ENCODE peak calls at places on chromosomes 16 and 17, in six cellular contexts. Y is CD4-positive, alpha-beta memory T cell; J is AG04450; X is fibroblast of pulmonary artery; B is A673; M is colonic mucosa. Q is an unnamed sample.

GRCh38 chr16:88473666-88474534 is 20.8 kb downstream of the ZFPM1 start:
- DNase-seq in M (no peak), B (no peak), X (peak), J (peak), Y (no peak), Q (peak)

GRCh38 chr16:68939921-68940320 is 96.6 kb downstream of the TANGO6 start:
- DNase-seq in M (no peak), Y (no peak), J (no peak), B (no peak), X (no peak), Q (no peak)

GRCh38 chr17:64077409-64077808 is 52.5 kb downstream of the ERN1 start:
- DNase-seq in M (no peak), Y (no peak), B (no peak), X (no peak), J (no peak), Q (peak)

GRCh38 chr16:47938272-47938671 is 217.5 kb downstream of the ABCC12 start:
- DNase-seq in X (no peak), M (no peak), J (no peak), B (no peak), Y (no peak), Q (no peak)

GRCh38 chr16:52271088-52271487 is 275.9 kb downstream of the TOX3 start:
- DNase-seq in Y (no peak), J (no peak), M (no peak), X (no peak), B (no peak), Q (no peak)

GRCh38 chr17:16001498-16001897 is 1.9 kb downstream of the TTC19 start:
- DNase-seq in M (no peak), X (peak), J (no peak), B (no peak), Y (no peak), Q (no peak)

GRCh38 chr17:1485748-1486376 is 6.6 kb downstream of the MYO1C start:
- DNase-seq in X (peak), M (peak), J (no peak), B (peak), Y (peak), Q (peak)

GRCh38 chr16:27181020-27181419 is 22.3 kb upstream of the KDM8 start:
- DNase-seq in B (no peak), Y (no peak), X (no peak), J (no peak), M (no peak), Q (no peak)

GRCh38 chr17:80035937-80036714 is at the start of gene CCDC40:
- DNase-seq in J (no peak), B (peak), X (peak), Y (peak), M (peak), Q (peak)

GRCh38 chr16:47278571-47278970 is 134.8 kb upstream of the NETO2 start:
- DNase-seq in Y (no peak), X (peak), M (no peak), J (no peak), B (no peak), Q (no peak)

GRCh38 chr17:65530985-65531507 is 30.4 kb downstream of the AXIN2 start:
- DNase-seq in X (peak), J (peak), Y (no peak), B (no peak), M (no peak), Q (no peak)

GRCh38 chr17:75024686-75025397 is 12.4 kb downstream of the MRPL58 start:
- DNase-seq in B (no peak), Y (peak), M (no peak), J (no peak), X (no peak), Q (no peak)

GRCh38 chr17:60390223-60390622 is 1.7 kb downstream of the USP32 start:
- DNase-seq in B (peak), J (no peak), X (peak), M (no peak), Y (no peak), Q (no peak)

GRCh38 chr17:75096082-75096625 is 8.4 kb downstream of the SLC16A5 start:
- DNase-seq in B (no peak), X (peak), Y (no peak), J (no peak), M (peak), Q (peak)

GRCh38 chr16:62201911-62202310 is 165.7 kb upstream of the CDH8 start:
- DNase-seq in B (no peak), X (no peak), M (no peak), J (no peak), Y (no peak), Q (no peak)

GRCh38 chr16:2532494-2533141 is 1.4 kb upstream of the CEMP1 start:
- DNase-seq in M (peak), X (peak), B (peak), J (no peak), Y (peak), Q (peak)

GRCh38 chr17:4310349-4311060 is 46.7 kb upstream of the ANKFY1 start:
- DNase-seq in M (no peak), B (peak), J (no peak), Y (no peak), X (peak), Q (no peak)

GRCh38 chr16:84351630-84352029 is 16.7 kb upstream of the ATP2C2 start:
- DNase-seq in M (peak), X (no peak), J (no peak), B (no peak), Y (no peak), Q (no peak)

GRCh38 chr17:77374170-77374936 is 233.6 kb downstream of the SEC14L1 start:
- DNase-seq in X (peak), M (peak), J (peak), Y (peak), B (peak), Q (peak)

GRCh38 chr17:75241996-75242460 is 19.4 kb downstream of the GGA3 start:
- DNase-seq in M (no peak), J (no peak), X (no peak), B (no peak), Y (no peak), Q (no peak)

GRCh38 chr17:7235693-7236665 is 1.7 kb upstream of the DVL2 start:
- DNase-seq in M (no peak), X (peak), B (no peak), J (no peak), Y (no peak), Q (no peak)

GRCh38 chr17:79943354-79944241 is 92.1 kb downstream of the TBC1D16 start:
- DNase-seq in X (no peak), B (no peak), M (no peak), J (no peak), Y (no peak), Q (peak)

GRCh38 chr16:81327483-81328196 is 12.9 kb downstream of the GAN start:
- DNase-seq in Y (no peak), X (no peak), M (peak), J (no peak), B (no peak), Q (no peak)

GRCh38 chr16:79628501-79628975 is 28.0 kb upstream of the MAF start:
- DNase-seq in Y (no peak), J (peak), X (peak), M (no peak), B (no peak), Q (no peak)

GRCh38 chr17:70105641-70106040 is 30.6 kb downstream of the KCNJ16 start:
- DNase-seq in J (no peak), M (no peak), B (no peak), Y (no peak), X (no peak), Q (no peak)
- H3K4me3 ChIP-seq in J (no peak), M (no peak), B (no peak), Y (no peak), X (no peak), Q (no peak)

GRCh38 chr16:8588703-8589292 is 1.5 kb downstream of the TMEM114 start:
- DNase-seq in X (no peak), J (no peak), M (no peak), B (peak), Y (no peak), Q (no peak)

GRCh38 chr16:8591451-8591850 is 1.1 kb upstream of the TMEM114 start:
- DNase-seq in J (no peak), X (no peak), Y (no peak), B (no peak), M (no peak), Q (no peak)

GRCh38 chr16:8590811-8591210 is 500 bp upstream of the TMEM114 start:
- DNase-seq in Y (no peak), J (no peak), X (no peak), M (no peak), B (no peak), Q (no peak)

GRCh38 chr16:8590161-8590688 is at the start of gene TMEM114:
- DNase-seq in X (no peak), M (no peak), B (peak), Y (no peak), J (no peak), Q (no peak)

DNA sequence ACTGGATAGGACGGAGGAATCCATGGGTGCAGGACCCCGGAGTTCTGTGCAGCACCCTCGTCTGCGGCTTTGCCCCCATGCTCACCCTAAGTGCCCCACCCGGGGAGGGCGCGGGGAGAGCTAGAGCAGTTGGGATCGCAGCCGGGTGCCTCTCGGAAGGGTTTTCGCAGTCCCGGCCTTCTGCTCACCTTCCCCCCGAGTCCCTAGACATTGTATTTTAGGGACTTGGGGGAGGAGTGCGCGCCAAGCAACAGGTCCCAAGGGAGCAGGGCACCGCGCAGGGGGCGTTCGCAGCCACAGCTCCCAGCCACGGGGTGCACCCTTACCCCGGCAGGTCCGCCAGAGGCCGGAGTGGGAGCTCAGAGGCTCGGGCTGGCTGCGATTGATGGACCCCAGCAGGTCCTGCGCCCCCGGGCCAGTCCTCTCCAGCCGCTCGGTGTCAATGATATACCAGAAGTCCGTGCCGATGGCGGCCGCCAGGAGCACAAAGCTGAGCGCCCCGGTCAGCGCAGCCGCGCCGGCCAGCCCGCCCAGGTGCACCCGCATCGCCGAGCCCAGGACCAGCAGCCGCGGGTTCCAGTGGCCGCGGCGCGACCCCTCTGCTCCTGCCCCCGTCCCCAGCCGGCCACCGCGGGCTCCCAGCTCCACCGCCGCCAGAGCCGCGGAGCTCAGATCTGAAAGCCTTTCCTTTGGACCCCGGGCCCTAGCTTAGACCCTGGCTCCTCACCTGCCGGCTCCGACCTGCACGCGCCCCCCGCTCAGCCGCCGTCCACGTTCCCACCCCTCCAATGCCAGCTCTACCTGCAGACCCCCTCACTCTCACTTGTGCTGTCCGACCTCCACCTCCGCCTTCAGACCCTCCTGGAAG is 784 bp downstream of the TMEM114 start:
- DNase-seq in X (no peak), J (no peak), M (no peak), B (no peak), Y (no peak), Q (no peak)
- H3K4me3 ChIP-seq in X (no peak), J (no peak), M (no peak), B (no peak), Y (no peak), Q (no peak)

GRCh38 chr17:73390851-73391250 is 79.0 kb upstream of the CDC42EP4 start:
- DNase-seq in X (no peak), J (no peak), Y (no peak), B (no peak), M (no peak), Q (no peak)

GRCh38 chr17:73387746-73388577 is 76.2 kb upstream of the CDC42EP4 start:
- DNase-seq in J (no peak), X (no peak), Y (no peak), B (peak), M (no peak), Q (no peak)

GRCh38 chr17:73390221-73390620 is 78.4 kb upstream of the CDC42EP4 start:
- DNase-seq in J (no peak), X (no peak), Y (no peak), M (no peak), B (no peak), Q (no peak)

GRCh38 chr17:73388578-73388905 is 76.7 kb upstream of the CDC42EP4 start:
- DNase-seq in X (no peak), J (no peak), Y (no peak), B (no peak), M (no peak), Q (no peak)

DNA sequence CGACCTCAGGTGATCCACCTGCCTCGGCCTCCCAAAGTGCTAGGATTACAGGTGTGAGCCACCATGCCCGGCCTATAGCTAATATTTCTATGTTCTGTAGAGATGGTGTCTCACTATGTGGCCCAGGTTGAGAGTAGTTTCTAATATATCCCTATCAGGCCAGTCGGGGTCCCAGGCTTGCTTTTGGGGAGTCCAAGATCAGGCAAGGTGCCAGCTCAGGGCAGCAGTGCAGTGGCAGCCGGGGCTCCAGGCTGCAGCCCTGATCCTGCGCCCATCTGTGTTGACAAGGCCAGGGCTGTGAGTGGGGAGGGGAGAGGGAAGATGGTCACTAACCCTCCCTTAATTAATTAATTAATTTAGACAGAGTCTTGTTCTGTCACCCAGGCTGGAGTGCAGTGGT is 77.6 kb upstream of the CDC42EP4 start:
- DNase-seq in Y (no peak), J (no peak), X (no peak), M (no peak), B (no peak), Q (no peak)
- H3K4me3 ChIP-seq in Y (no peak), J (no peak), X (no peak), M (no peak), B (no peak), Q (no peak)

GRCh38 chr17:17718251-17718650 is 37.0 kb downstream of the RAI1 start:
- DNase-seq in B (no peak), M (no peak), X (no peak), Y (no peak), J (no peak), Q (peak)
- H3K4me3 ChIP-seq in B (no peak), M (no peak), X (no peak), Y (no peak), J (no peak), Q (no peak)

GRCh38 chr17:21288581-21289017 is 4.1 kb downstream of the MAP2K3 start:
- DNase-seq in J (no peak), M (no peak), Y (no peak), X (no peak), B (no peak), Q (no peak)
- H3K4me3 ChIP-seq in J (peak), M (peak), Y (peak), X (no peak), B (peak), Q (no peak)

GRCh38 chr17:32519769-32520701 is 33.2 kb downstream of the CDK5R1 start:
- DNase-seq in M (peak), X (no peak), Y (peak), B (no peak), J (no peak), Q (no peak)
- H3K4me3 ChIP-seq in M (peak), X (peak), Y (peak), B (peak), J (peak), Q (no peak)

DNA sequence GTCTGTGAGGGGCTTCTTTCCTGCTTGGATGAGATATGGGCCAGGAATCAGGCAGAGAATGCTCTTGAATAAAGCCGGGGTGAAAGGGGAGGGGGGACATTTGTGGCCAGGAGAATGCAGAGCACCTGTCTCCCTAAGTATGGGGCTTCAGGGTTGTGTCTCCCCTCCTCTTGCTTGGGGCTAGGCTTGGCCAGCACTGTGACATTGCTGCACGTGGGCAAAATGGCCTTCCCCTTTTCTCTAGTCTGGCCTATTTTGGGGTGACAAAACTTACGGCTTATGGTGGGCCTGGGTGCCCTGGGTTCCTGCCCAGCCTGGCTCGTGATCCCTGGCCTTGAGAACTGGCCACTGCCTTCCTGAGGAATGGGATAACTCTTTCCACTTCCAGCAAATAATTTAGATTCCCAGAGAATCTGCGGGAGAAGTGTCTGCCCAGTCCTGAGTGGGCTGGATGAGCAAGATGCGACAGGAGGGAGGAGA is 5.6 kb downstream of the NFE2L1 start:
- DNase-seq in B (no peak), Y (no peak), J (no peak), X (no peak), M (no peak), Q (no peak)
- H3K4me3 ChIP-seq in B (peak), Y (no peak), J (peak), X (peak), M (no peak), Q (peak)

GRCh38 chr17:13329421-13329820 is 272.3 kb downstream of the HS3ST3A1 start:
- DNase-seq in J (no peak), B (no peak), Y (no peak), X (no peak), M (no peak), Q (no peak)
- H3K4me3 ChIP-seq in J (no peak), B (no peak), Y (no peak), X (no peak), M (no peak), Q (no peak)

GRCh38 chr16:70430667-70431536 is 8.0 kb downstream of the ST3GAL2 start:
- DNase-seq in J (no peak), X (no peak), Y (peak), B (peak), M (no peak), Q (peak)

GRCh38 chr16:70429888-70430666 is 8.8 kb downstream of the ST3GAL2 start:
- DNase-seq in B (no peak), J (no peak), M (no peak), Y (no peak), X (no peak), Q (peak)

GRCh38 chr16:70432304-70432799 is 6.5 kb downstream of the ST3GAL2 start:
- DNase-seq in X (peak), J (no peak), B (no peak), Y (no peak), M (no peak), Q (no peak)

GRCh38 chr16:70428178-70428998 is 10.5 kb downstream of the ST3GAL2 start:
- DNase-seq in B (peak), Y (no peak), M (peak), J (peak), X (peak), Q (peak)

GRCh38 chr16:70427786-70428177 is 11.1 kb downstream of the ST3GAL2 start:
- DNase-seq in B (no peak), J (no peak), X (no peak), Y (no peak), M (no peak), Q (no peak)
- H3K4me3 ChIP-seq in B (no peak), J (no peak), X (peak), Y (no peak), M (no peak), Q (no peak)

DNA sequence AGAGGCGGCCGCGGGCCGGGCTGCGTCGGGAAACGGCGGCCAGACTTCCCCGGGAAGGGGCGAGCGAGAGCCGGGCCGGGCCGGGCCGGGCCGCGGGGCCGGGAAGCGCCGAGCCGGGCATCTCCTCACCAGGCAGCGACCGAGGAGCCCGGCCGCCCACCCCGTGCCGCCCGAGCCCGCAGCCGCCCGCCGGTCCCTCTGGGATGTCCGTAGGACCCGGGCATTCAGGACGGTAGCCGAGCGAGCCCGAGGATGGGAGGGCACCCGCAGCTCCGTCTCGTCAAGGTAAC is at the start of gene CRHR1:
- DNase-seq in J (no peak), Y (no peak), M (no peak), B (no peak), X (no peak), Q (no peak)
- H3K4me3 ChIP-seq in J (no peak), Y (peak), M (peak), B (peak), X (peak), Q (peak)

Q was measured in thyroid gland.